ENCODE peak calls at places on chromosomes 7 and 10, in five cellular contexts. L, O, R, Q and H are unnamed samples.

GRCh38 chr10:52756295-52756694 is 16.3 kb downstream of the MBL2 start:
- DNase-seq in L (no peak), O (no peak), R (no peak), Q (no peak), H (no peak)

GRCh38 chr7:114627231-114627630 is 212.6 kb downstream of the FOXP2 start:
- DNase-seq in L (no peak), O (no peak), R (no peak), Q (no peak), H (no peak)

GRCh38 chr10:43252785-43253341 is 14.0 kb downstream of the RASGEF1A start:
- DNase-seq in L (no peak), O (no peak), R (no peak), Q (peak; percentile 57), H (no peak)

GRCh38 chr10:31962826-31963597 is 34.4 kb upstream of the ARHGAP12 start:
- DNase-seq in L (no peak), O (no peak), R (no peak), Q (no peak), H (no peak)

GRCh38 chr7:26688936-26689506 is 175.4 kb downstream of the SKAP2 start:
- DNase-seq in L (peak; percentile 59), O (no peak), R (no peak), Q (no peak), H (peak; percentile 31)

GRCh38 chr10:80996615-80997193 is 459.0 kb downstream of the SH2D4B start:
- DNase-seq in L (no peak), O (no peak), R (no peak), Q (no peak), H (no peak)

GRCh38 chr7:119640861-119641260 is 632.1 kb upstream of the KCND2 start:
- DNase-seq in L (peak; percentile 0), O (no peak), R (no peak), Q (no peak), H (no peak)

GRCh38 chr7:127858091-127858914 is 172.9 kb downstream of the LRRC4 start:
- DNase-seq in L (no peak), O (no peak), R (no peak), Q (no peak), H (no peak)

GRCh38 chr7:28409716-28410627 is 2.3 kb upstream of the CREB5 start:
- DNase-seq in L (no peak), O (no peak), R (peak; percentile 48), Q (peak; percentile 64), H (no peak)

GRCh38 chr7:1224093-1224702 is 8.5 kb upstream of the UNCX start:
- DNase-seq in L (no peak), O (no peak), R (no peak), Q (no peak), H (no peak)

GRCh38 chr10:132493246-132493755 is 44.3 kb upstream of the INPP5A start:
- DNase-seq in L (no peak), O (no peak), R (no peak), Q (peak; percentile 55), H (no peak)

GRCh38 chr7:94258856-94259255 is 135.8 kb upstream of the COL1A2 start:
- DNase-seq in L (no peak), O (no peak), R (no peak), Q (no peak), H (no peak)

GRCh38 chr10:101560293-101561067 is 27.6 kb downstream of the POLL start:
- DNase-seq in L (no peak), O (no peak), R (no peak), Q (no peak), H (no peak)

GRCh38 chr10:21993360-21994001 is 10.0 kb downstream of the DNAJC1 start:
- DNase-seq in L (peak; percentile 44), O (no peak), R (peak; percentile 64), Q (no peak), H (no peak)

GRCh38 chr7:1695800-1696454 is 25.9 kb downstream of the ELFN1 start:
- DNase-seq in L (no peak), O (no peak), R (no peak), Q (peak; percentile 53), H (no peak)

GRCh38 chr7:23396222-23396621 is 74.1 kb downstream of the IGF2BP3 start:
- DNase-seq in L (no peak), O (no peak), R (peak; percentile 90), Q (no peak), H (no peak)

GRCh38 chr7:99505324-99505662 is 831 bp downstream of the ZKSCAN5 start:
- DNase-seq in L (no peak), O (no peak), R (peak; percentile 22), Q (no peak), H (no peak)

GRCh38 chr7:49255061-49255460 is 330.7 kb downstream of the CDC14C start:
- DNase-seq in L (no peak), O (no peak), R (no peak), Q (no peak), H (no peak)

GRCh38 chr7:43108255-43109011 is 4.0 kb upstream of the HECW1 start:
- DNase-seq in L (peak; percentile 74), O (peak; percentile 10), R (peak; percentile 64), Q (peak; percentile 83), H (peak; percentile 30)

GRCh38 chr10:98266647-98267046 is 1.3 kb downstream of the LOXL4 start:
- DNase-seq in L (no peak), O (no peak), R (no peak), Q (no peak), H (no peak)
- H3K4me3 ChIP-seq in L (no peak overlapping the region), O (no peak overlapping the region), R (no peak overlapping the region), Q (no peak overlapping the region), H (no peak overlapping the region)

DNA sequence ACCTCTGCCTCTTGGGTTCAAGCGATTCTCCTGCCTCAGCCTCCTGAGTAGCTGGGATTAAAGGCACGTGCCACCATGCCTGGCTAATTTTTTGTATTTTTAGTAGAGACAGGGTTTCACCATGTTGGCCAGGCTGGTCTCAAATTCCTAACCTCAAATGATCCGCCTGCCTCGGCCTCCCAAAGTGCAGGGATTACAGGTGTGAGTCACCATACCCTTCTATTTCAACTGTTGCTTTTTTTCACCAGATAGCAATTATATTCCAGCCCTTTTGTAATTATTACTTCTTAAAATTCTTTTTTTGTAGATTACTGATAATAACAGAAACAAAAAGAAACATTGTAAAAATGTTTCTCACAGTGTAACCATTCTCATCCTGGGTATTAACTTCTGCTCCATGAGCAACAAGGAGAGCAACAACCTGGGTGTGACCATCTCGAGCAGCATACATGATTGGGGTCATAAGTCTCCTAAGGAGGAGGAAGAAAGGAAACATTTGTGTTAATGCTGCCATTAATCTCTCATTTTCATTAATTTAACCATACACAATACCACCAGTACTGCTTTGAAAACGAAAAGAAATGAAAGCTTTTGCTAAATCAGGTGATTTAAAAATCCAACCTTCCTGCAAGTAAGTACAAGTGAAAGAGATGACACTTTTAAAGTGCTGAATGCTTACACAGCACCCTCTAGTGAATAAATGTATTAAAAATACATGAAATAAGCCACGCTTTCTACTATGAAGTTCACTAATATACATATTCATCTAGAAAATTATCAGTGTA is 41.8 kb downstream of the ASZ1 start:
- DNase-seq in L (peak; percentile 48), O (no peak), R (peak; percentile 47), Q (no peak), H (no peak)
- TF ChIP-seq CTCF in L (peak; percentile 35), O (no peak), R (peak; percentile 40), Q (peak; percentile 41), H (peak; percentile 32)

DNA sequence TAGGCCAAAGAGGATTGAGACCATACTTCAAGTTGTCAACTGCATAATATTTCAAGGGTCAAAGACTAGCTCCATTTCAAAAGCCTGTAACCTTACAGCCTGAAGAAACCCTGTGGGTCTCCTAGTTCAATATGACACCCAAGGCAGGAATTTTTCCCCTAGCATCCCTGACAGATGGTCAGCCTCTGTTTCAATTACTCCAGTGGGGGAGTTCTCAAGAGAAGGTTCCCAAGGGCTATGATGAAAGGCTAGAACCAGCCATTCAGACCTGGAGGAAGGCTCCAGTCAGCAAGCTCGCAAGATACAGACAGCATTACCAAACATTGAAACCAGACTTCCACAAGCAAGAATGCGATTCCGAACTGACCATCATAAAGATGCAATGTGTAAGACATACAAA is 1.6 kb downstream of the HTR7 start:
- DNase-seq in L (no peak), O (no peak), R (peak; percentile 28), Q (no peak), H (no peak)
- H3K4me3 ChIP-seq in L (no peak overlapping the region), O (no peak overlapping the region), R (peak overlapping the region; percentile 61), Q (no peak overlapping the region), H (no peak overlapping the region)

GRCh38 chr7:96591900-96592676 is 117.6 kb downstream of the SEM1 start:
- DNase-seq in L (no peak), O (no peak), R (no peak), Q (no peak), H (no peak)

GRCh38 chr7:96591159-96591899 is 118.3 kb downstream of the SEM1 start:
- DNase-seq in L (no peak), O (no peak), R (no peak), Q (no peak), H (no peak)

GRCh38 chr7:96598421-96598820 is 111.2 kb downstream of the SEM1 start:
- DNase-seq in L (no peak), O (no peak), R (no peak), Q (no peak), H (no peak)

GRCh38 chr7:96599288-96599936 is 110.2 kb downstream of the SEM1 start:
- DNase-seq in L (no peak), O (no peak), R (no peak), Q (no peak), H (no peak)

GRCh38 chr7:96596120-96596826 is 113.4 kb downstream of the SEM1 start:
- DNase-seq in L (peak; percentile 19), O (no peak), R (peak; percentile 2), Q (no peak), H (no peak)
- TF ChIP-seq CTCF in L (peak; percentile 14), O (no peak), R (no peak), Q (no peak), H (peak; percentile 19)

GRCh38 chr10:69320521-69320920 is 42.2 kb downstream of the HK1 start:
- DNase-seq in L (no peak), O (no peak), R (no peak), Q (no peak), H (no peak)

GRCh38 chr10:69319911-69320316 is 41.6 kb downstream of the HK1 start:
- DNase-seq in L (peak; percentile 27), O (no peak), R (no peak), Q (no peak), H (no peak)

GRCh38 chr10:69321865-69322264 is 43.6 kb downstream of the HK1 start:
- DNase-seq in L (no peak), O (no peak), R (no peak), Q (no peak), H (no peak)

GRCh38 chr10:69318997-69319727 is 40.9 kb downstream of the HK1 start:
- DNase-seq in L (peak; percentile 60), O (peak; percentile 76), R (peak; percentile 77), Q (peak; percentile 92), H (no peak)

DNA sequence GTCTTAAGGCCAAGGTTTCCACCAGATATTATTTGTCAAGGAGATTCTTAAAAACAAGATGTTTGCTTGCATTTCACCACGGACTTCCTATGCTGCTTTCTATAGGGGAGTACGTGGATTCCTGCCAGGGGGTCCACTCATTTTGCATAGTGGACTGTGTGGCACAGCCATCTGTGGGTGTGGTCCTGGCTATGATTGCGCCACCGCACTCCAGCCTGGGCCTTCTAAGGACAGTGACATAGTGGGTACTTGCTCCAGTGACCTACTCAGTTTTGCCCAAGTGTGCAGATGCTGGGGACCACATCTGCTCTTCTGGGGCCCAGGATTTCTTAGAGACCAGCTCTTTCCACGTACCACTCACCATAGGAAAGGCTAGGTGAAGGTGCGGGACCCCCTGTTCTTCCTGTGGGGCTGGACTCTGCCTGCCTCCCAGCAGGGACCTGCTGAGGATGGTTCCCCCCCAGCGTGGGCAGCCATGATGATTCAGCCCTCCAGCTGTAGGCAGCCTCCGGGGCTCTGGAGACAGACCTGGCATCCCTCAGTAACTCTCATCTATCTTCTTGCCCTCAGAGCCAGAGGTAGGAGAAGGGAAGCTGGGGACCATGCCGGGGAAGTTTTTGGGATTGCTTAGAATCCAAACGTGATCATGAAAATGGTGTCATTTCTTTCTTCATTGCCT is 42.9 kb downstream of the HK1 start:
- DNase-seq in L (no peak), O (no peak), R (no peak), Q (peak; percentile 72), H (no peak)
- H3K4me3 ChIP-seq in L (no peak overlapping the region), O (no peak overlapping the region), R (no peak overlapping the region), Q (no peak overlapping the region), H (no peak overlapping the region)